ENCODE peak calls at places on chromosomes 3 and 15, in ten cellular contexts. A is CD8-positive, alpha-beta memory T cell; H is GM23338; G is nephron progenitor cell; E is HCEC 1CT; F is EL; Y is Peyer's patch; O is NCI-H1436; J is ovary; T is Karpas-422. K is an unnamed sample.

GRCh38 chr15:31476866-31477265 is 150.2 kb downstream of the KLF13 start:
- DNase-seq in T (no peak), F (no peak), H (no peak), J (no peak), O (no peak), A (no peak), Y (no peak), G (no peak), E (no peak), K (no peak)

GRCh38 chr3:17179381-17180205 is 294.8 kb downstream of the PLCL2 start:
- DNase-seq in F (no peak), O (no peak), H (no peak), A (peak), J (no peak), E (no peak), T (peak), G (no peak), Y (no peak), K (no peak)

GRCh38 chr3:149352556-149352955 is 19.1 kb upstream of the TM4SF18 start:
- DNase-seq in T (peak), J (peak), H (peak), F (peak), E (peak), O (peak), G (peak), Y (peak), A (no peak), K (no peak)

GRCh38 chr3:72165337-72165736 is 380.4 kb upstream of the PROK2 start:
- DNase-seq in O (no peak), A (no peak), J (no peak), H (no peak), F (no peak), Y (no peak), G (no peak), T (no peak), E (no peak), K (no peak)

GRCh38 chr3:52259035-52259434 is 13.5 kb downstream of the PPM1M start:
- DNase-seq in A (no peak), Y (no peak), J (no peak), O (no peak), E (no peak), F (no peak), G (no peak), T (no peak), H (no peak), K (no peak)

GRCh38 chr15:83292317-83292716 is 7.9 kb upstream of the BNC1 start:
- DNase-seq in A (no peak), O (no peak), T (no peak), J (no peak), F (no peak), Y (no peak), H (no peak), E (no peak), G (no peak), K (no peak)

GRCh38 chr3:173403376-173403775 is 5.8 kb downstream of the NLGN1 start:
- DNase-seq in G (no peak), H (no peak), A (no peak), T (no peak), Y (no peak), E (no peak), J (no peak), F (no peak), O (no peak), K (no peak)

GRCh38 chr3:148791296-148791695 is 36.3 kb upstream of the CPB1 start:
- DNase-seq in G (no peak), A (no peak), H (no peak), O (no peak), E (no peak), F (no peak), Y (no peak), J (no peak), T (no peak), K (no peak)

GRCh38 chr15:79282371-79283251 is at the start of gene ANKRD34C:
- DNase-seq in E (no peak), H (peak), T (no peak), Y (no peak), G (peak), J (no peak), F (no peak), A (no peak), O (peak), K (no peak)

GRCh38 chr15:43541785-43542184 is 24.4 kb downstream of the MAP1A start:
- DNase-seq in Y (no peak), G (no peak), O (no peak), A (no peak), T (no peak), F (no peak), H (no peak), E (peak), J (no peak), K (no peak)

GRCh38 chr15:46409879-46410278 is 775.0 kb downstream of the SQOR start:
- DNase-seq in A (no peak), T (no peak), O (no peak), Y (no peak), E (no peak), H (no peak), J (no peak), F (no peak), G (no peak), K (no peak)

GRCh38 chr3:188673509-188674239 is 498.1 kb upstream of the TPRG1 start:
- DNase-seq in H (peak), E (peak), Y (no peak), T (no peak), A (no peak), O (no peak), J (no peak), G (no peak), F (peak), K (no peak)

K was measured in activated B cell treated with CpG ODN at 0.5 μM for 24 hours.